ENCODE peak calls at places on chromosomes 5 and 9, in five cellular contexts. M, S, K, X and P are unnamed samples.

GRCh38 chr5:55421074-55421529 is 113.3 kb downstream of the MTREX start:
- DNase-seq in S (no peak), X (no peak), K (no peak), M (no peak), P (no peak)

GRCh38 chr9:21854594-21854993 is 52.2 kb downstream of the MTAP start:
- DNase-seq in K (peak; percentile 27), S (no peak), X (peak; percentile 77), M (no peak), P (no peak)

GRCh38 chr5:133292300-133292699 is 240.5 kb downstream of the HSPA4 start:
- DNase-seq in M (peak; percentile 50), S (no peak), K (no peak), X (no peak), P (no peak)

GRCh38 chr5:38249286-38249685 is 9.1 kb upstream of the EGFLAM start:
- DNase-seq in S (no peak), K (no peak), X (no peak), M (no peak), P (no peak)

GRCh38 chr9:35688558-35689350 is 971 bp downstream of the TPM2 start:
- DNase-seq in X (no peak), S (no peak), K (no peak), M (peak; percentile 25), P (no peak)

GRCh38 chr5:68331202-68332108 is 115.9 kb downstream of the PIK3R1 start:
- DNase-seq in M (no peak), K (no peak), X (no peak), S (no peak), P (no peak)

GRCh38 chr5:135308245-135308644 is 90.8 kb downstream of the MACROH2A1 start:
- DNase-seq in K (no peak), S (no peak), X (no peak), M (no peak), P (no peak)

GRCh38 chr9:133539434-133539833 is 4.9 kb downstream of the ADAMTSL2 start:
- DNase-seq in S (no peak), M (no peak), K (peak; percentile 54), X (peak; percentile 40), P (no peak)

GRCh38 chr9:75552941-75553340 is 337.5 kb upstream of the PCSK5 start:
- DNase-seq in M (no peak), X (no peak), K (no peak), S (no peak), P (no peak)

GRCh38 chr5:124103671-124104070 is 591.7 kb downstream of the CSNK1G3 start:
- DNase-seq in K (no peak), M (no peak), S (no peak), X (no peak), P (no peak)

GRCh38 chr9:128214571-128215490 is 11.7 kb downstream of the DNM1 start:
- DNase-seq in S (no peak), X (no peak), K (no peak), M (peak; percentile 77), P (no peak)

GRCh38 chr5:82004511-82004910 is 32.7 kb downstream of the ATG10 start:
- DNase-seq in S (no peak), K (no peak), X (no peak), M (peak; percentile 6), P (no peak)

GRCh38 chr9:128275198-128276007 is at the start of gene GOLGA2:
- DNase-seq in X (peak; percentile 27), M (no peak), K (peak; percentile 47), S (no peak), P (no peak)

GRCh38 chr9:97985058-97985861 is 2.1 kb downstream of the ANP32B start:
- DNase-seq in X (peak; percentile 24), S (no peak), M (peak; percentile 48), K (peak; percentile 44), P (no peak)

GRCh38 chr5:91848453-91848852 is 465.3 kb upstream of the ARRDC3 start:
- DNase-seq in S (no peak), M (peak; percentile 79), K (no peak), X (no peak), P (no peak)

GRCh38 chr5:148394587-148395019 is 10.8 kb downstream of the FBXO38 start:
- DNase-seq in S (no peak), M (no peak), X (no peak), K (no peak), P (no peak)
- TF ChIP-seq EP300 in S (no peak), M (no peak), X (no peak), K (no peak), P (no peak)

DNA sequence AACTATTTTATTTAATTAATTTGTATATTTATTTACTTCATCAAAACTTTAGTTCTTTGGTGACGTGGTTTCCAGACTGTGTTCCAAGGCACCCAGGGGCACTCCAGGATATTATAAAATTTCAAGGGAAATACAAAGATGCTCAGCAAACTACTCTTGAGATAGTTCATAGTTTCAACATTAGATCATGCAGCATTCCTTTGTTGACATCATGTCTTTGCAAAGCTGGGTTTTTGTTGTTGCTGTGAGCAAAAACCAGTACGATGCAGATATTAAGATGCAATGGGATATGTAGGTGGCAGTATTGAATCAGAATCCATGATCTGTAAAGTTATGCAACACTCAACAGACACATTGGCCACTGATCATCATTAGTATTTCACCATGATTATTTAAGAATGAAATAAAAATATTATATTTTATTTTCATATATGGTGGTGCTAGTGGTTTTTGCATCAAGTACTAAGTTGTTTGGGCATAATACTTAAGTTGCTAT is 219.7 kb downstream of the ADCY2 start:
- DNase-seq in X (no peak), K (no peak), S (no peak), M (no peak), P (no peak)
- TF ChIP-seq CTCF in X (no peak), K (no peak), S (no peak), M (no peak), P (no peak)

DNA sequence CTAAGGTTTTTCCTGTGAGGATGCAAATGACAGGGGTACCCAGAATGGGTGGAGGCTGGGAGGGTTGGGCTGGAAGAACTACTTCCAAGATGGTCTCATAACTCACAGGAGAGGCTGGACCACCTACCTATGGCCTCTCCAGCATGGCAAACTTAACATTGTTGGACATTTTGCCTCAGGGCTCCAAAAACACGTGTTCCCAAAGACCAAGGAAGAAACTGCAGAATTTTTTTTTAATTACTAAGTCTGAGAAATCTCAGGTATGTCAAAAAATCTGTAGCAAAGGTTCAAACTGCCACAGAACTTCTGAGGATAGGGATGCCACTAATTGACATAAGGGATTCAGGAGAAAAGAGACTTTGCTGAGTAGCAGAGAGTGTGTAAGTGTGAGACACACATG is 270.8 kb downstream of the NNT start:
- DNase-seq in K (no peak), X (no peak), M (no peak), S (no peak), P (no peak)
- TF ChIP-seq EP300 in K (no peak), X (no peak), M (no peak), S (no peak), P (no peak)

GRCh38 chr5:175800656-175801081 is 70.7 kb upstream of the CPLX2 start:
- DNase-seq in S (no peak), X (no peak), K (no peak), M (peak; percentile 74), P (no peak)
- TF ChIP-seq CTCF in S (no peak), X (no peak), K (no peak), M (no peak), P (no peak)